ENCODE peak calls at places on chromosomes 7 and 10, in five cellular contexts. N is sigmoid colon, M is esophagus muscularis mucosa, S is K562, Z is GM12878. E is an unnamed sample.

GRCh38 chr10:70902659-70903261 is 14.4 kb upstream of the PCBD1 start:
- DNase-seq in N (no peak), M (no peak), S (peak), Z (no peak), E (no peak)

GRCh38 chr10:114768394-114768786 is 53.2 kb upstream of the FHIP2A start:
- DNase-seq in N (no peak), M (no peak), S (no peak), Z (no peak), E (no peak)

GRCh38 chr10:13961096-13961495 is 369.6 kb downstream of the FRMD4A start:
- DNase-seq in N (peak), M (no peak), S (no peak), Z (no peak), E (no peak)

GRCh38 chr7:155357573-155358041 is 59.9 kb downstream of the INSIG1 start:
- DNase-seq in N (no peak), M (no peak), S (no peak), Z (no peak), E (no peak)

GRCh38 chr10:87817291-87817872 is 644 bp downstream of the ATAD1 start:
- DNase-seq in N (no peak), M (no peak), S (peak), Z (no peak), E (no peak)

GRCh38 chr10:11551915-11552602 is 59.4 kb downstream of the USP6NL start:
- DNase-seq in N (no peak), M (no peak), S (peak), Z (no peak), E (no peak)

GRCh38 chr10:101046332-101047238 is 15.2 kb upstream of the KAZALD1 start:
- DNase-seq in N (no peak), M (no peak), S (no peak), Z (no peak), E (no peak)

GRCh38 chr7:99848420-99849216 is 20.8 kb downstream of the CYP3A43 start:
- DNase-seq in N (no peak), M (peak), S (peak), Z (no peak), E (no peak)

GRCh38 chr10:37865957-37866671 is 8.7 kb upstream of the ZNF248 start:
- DNase-seq in N (no peak), M (no peak), S (no peak), Z (no peak), E (no peak)

GRCh38 chr7:129225931-129226572 is 1.2 kb downstream of the AHCYL2 start:
- DNase-seq in N (no peak), M (no peak), S (no peak), Z (no peak), E (no peak)

GRCh38 chr10:114281006-114281405 is 42.0 kb downstream of the VWA2 start:
- DNase-seq in N (no peak), M (no peak), S (no peak), Z (no peak), E (no peak)

GRCh38 chr7:92841192-92841591 is 4.8 kb upstream of the CDK6 start:
- DNase-seq in N (no peak), M (no peak), S (no peak), Z (no peak), E (no peak)

GRCh38 chr10:49592726-49593563 is 17.2 kb upstream of the SLC18A3 start:
- DNase-seq in N (no peak), M (peak), S (peak), Z (peak), E (peak)

GRCh38 chr7:141731476-141732149 is 6.5 kb upstream of the SSBP1 start:
- DNase-seq in N (no peak), M (no peak), S (no peak), Z (no peak), E (no peak)

GRCh38 chr7:35035511-35035921 is 1.8 kb downstream of the DPY19L1 start:
- DNase-seq in N (no peak), M (peak), S (peak), Z (no peak), E (no peak)

GRCh38 chr7:22442187-22442886 is 57.7 kb downstream of the STEAP1B start:
- DNase-seq in N (no peak), M (peak), S (no peak), Z (no peak), E (no peak)

GRCh38 chr7:47470567-47471357 is 111.1 kb downstream of the TNS3 start:
- DNase-seq in N (no peak), M (no peak), S (no peak), Z (no peak), E (no peak)

GRCh38 chr10:92207061-92207460 is 83.8 kb downstream of the CPEB3 start:
- DNase-seq in N (no peak), M (no peak), S (no peak), Z (no peak), E (no peak)

GRCh38 chr7:126700807-126701604 is 551.7 kb downstream of the GRM8 start:
- DNase-seq in N (no peak), M (no peak), S (peak), Z (peak), E (no peak)

GRCh38 chr7:15397159-15397550 is 164.7 kb downstream of the AGMO start:
- DNase-seq in N (no peak), M (no peak), S (no peak), Z (no peak), E (no peak)

DNA sequence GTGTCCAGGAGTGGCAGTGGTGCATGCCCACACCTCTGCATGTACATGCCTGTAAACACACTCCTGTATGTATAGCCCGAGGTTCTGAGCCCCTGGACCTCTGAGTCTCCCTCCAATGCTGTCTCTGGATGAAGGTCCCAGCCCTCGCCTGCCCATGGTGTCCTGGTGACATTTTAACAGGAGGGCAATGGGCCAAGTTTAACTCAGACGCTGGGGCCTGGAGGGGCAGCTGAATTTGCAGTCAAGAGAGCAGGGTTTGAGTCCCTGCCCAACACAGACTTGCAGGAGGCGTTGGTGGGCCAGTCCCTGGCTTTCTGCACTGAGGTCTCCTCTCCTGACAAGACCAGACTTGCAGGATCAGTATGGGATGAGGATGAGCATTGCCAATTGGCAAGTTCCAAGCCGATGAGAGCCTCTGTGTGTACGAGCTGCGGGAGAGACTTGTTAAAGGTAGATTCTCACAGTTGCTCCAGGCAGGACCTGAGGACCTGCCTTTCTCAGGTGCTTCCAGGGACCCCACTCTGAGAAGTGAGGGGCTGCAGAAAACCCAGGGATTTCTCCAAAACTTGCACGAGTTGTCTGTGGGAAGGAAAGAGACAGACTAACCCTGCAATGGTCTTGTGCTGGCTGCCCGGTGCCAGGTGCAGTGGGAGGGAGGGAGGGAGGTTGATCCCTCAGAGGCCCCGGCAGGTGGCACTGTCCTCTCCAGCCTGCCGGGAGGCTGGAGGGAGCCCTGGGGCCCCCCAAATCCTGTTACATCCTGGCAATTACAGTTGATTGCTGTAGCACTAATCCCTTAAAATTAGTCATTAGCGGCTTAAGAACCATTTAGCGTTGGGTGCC is 142.0 kb downstream of the ELFN1 start:
- DNase-seq in N (peak), M (peak), S (no peak), Z (no peak), E (no peak)
- TF ChIP-seq POLR2A in N (no peak), M (no peak), S (no peak), Z (no peak), E (no peak)

DNA sequence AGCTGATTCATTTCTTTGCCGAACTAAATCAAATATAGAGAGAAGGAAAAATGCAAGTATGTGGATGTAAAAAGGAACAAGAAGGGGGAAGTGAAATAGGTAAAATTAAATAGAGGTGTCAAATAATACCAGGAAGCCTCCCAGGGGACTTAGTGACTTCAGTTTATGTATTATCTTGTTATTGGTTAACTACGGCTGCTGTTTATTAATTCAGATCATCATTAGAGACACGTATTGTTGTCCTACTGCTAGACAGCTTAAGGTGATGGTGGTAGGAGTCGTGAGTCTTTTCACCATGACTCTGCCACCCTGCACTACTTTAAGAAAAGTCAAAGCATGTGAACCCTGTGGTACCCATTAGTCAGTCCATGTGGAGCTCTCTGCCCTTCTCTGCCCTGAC is 289.1 kb downstream of the PRKG1 start:
- DNase-seq in N (no peak), M (no peak), S (no peak), Z (no peak), E (no peak)
- TF ChIP-seq POLR2AphosphoS5 in N (no peak), M (no peak), S (no peak), Z (no peak), E (no peak)

GRCh38 chr10:31961675-31962074 is 33.0 kb upstream of the ARHGAP12 start:
- DNase-seq in N (no peak), M (no peak), S (no peak), Z (no peak), E (no peak)
- H3K4me3 ChIP-seq in N (no peak), M (no peak), S (no peak), Z (no peak), E (no peak)

GRCh38 chr7:74412603-74413002 is 41.1 kb upstream of the GTF2IRD1 start:
- DNase-seq in N (no peak), M (no peak), S (peak), Z (no peak), E (no peak)
- TF ChIP-seq POLR2A in N (no peak), M (no peak), S (no peak), Z (no peak), E (no peak)

DNA sequence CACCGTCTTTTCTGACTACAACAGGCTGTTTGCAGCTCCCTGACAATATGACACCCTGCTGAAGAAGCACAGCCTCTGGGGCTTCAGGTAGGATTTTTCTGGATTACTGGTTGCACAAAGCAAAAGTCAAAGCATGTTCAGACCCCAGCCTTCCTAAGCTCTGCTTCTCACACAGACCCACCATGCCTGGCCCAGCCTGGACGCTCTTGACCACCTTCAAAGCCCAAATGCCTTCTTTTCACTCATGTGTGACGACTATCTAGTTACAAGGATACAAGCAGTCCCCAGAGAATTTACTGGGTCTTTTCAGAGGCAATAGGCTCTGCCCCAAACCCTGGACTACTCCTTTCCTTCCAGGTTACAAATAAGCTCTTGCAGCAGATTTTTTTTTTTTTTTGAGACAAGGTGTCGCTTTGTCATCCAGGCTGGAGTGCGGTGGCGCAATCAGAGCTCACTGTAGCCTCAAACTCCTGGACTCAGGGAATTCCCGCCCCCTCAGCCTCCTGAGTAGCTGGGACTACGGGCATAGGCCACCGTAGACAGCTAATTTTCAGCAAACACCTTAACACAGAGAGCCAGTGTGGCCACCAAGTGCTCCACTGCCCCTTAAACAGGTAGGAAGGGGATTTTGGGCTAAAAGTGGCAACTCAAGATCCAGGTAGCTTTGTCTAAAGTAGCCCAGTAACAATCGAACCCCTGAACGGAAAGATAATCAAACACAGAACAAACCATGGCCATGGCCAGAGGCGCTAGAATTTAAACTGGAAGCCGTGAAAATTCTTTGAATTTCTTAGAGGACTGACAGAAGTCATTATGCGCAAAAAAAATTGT is 16.2 kb downstream of the SVIL start:
- DNase-seq in N (peak), M (no peak), S (no peak), Z (no peak), E (no peak)
- TF ChIP-seq POLR2AphosphoS5 in N (no peak), M (peak), S (no peak), Z (no peak), E (no peak)

GRCh38 chr7:74134117-74134539 is 40.0 kb upstream of the EIF4H start:
- DNase-seq in N (no peak), M (no peak), S (no peak), Z (no peak), E (no peak)

GRCh38 chr7:74126220-74126880 is 42.7 kb downstream of the LIMK1 start:
- DNase-seq in N (no peak), M (no peak), S (no peak), Z (no peak), E (no peak)

DNA sequence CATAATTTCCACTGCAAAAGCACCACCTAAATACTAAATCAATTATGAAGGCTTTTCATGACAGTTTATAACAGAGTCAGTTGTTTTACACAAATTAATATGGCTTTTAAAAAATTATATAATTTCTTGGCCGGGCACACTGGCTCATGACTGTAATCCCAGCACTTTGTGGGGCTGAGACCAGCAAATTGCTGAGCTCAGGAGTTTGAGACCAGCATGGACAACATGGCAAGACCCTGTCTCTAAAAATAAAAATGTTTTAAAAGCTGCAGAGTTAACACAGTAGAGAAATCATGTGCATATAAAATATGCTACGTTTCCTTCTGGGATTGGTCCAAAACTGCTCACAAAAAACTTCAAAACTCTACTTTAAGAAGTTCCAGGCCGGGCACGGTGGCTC is 43.6 kb upstream of the EIF4H start:
- DNase-seq in N (no peak), M (no peak), S (no peak), Z (no peak), E (no peak)
- H3K4me3 ChIP-seq in N (no peak), M (no peak), S (no peak), Z (no peak), E (no peak)

DNA sequence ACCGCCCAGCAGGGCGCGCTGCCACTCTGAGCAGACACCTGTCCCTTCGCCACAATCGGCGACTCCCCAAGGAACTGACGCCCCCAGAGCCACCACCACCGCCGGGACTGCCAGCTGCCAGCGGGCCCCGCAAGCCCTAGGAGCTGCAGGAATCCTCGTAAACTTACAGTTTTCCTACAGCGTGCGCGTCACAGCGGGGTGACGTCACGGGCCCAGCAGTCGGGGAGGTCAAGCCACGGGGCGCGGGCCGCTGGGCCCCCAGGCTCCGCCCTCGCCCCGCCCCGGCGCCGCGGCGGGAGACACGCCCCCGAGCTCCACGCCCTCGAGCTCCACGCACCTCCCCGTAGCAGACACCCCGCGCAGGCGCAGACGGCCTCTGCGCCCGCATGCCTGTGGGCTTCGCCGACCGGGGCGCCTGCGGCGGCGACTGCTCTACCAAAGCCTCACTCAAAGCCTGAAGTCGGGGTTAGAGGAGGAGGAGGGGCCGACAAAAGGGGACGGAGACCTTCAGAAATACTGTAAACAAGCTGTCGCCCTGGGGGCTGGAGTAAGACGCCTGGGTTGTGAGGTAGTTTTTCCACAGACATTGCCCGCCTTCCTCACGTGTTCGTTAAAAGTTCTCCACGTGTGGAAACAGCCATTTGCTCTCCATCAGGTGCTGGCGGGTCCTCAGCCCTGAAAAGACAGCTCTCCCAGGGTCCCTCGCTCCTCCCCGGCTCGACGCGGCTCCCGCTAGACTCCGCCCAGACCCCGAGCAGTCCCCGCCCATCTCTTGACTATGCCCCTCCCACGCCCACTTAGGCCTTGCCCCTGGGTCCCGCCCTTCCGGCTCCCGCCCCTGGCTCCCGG is at the start of gene ZNF438:
- DNase-seq in N (peak), M (peak), S (peak), Z (peak), E (peak)
- TF ChIP-seq POLR2A in N (peak), M (peak), S (peak), Z (peak), E (peak)

GRCh38 chr10:113113241-113113640 is 163.2 kb downstream of the TCF7L2 start:
- DNase-seq in N (no peak), M (no peak), S (no peak), Z (no peak), E (no peak)
- TF ChIP-seq POLR2AphosphoS5 in N (no peak), M (no peak), S (no peak), Z (no peak), E (no peak)

GRCh38 chr7:54992876-54993490 is 25.8 kb upstream of the EGFR start:
- DNase-seq in N (no peak), M (peak), S (no peak), Z (no peak), E (no peak)

GRCh38 chr7:54991341-54991740 is 27.5 kb upstream of the EGFR start:
- DNase-seq in N (no peak), M (peak), S (no peak), Z (no peak), E (no peak)

GRCh38 chr7:54996391-54996790 is 22.4 kb upstream of the EGFR start:
- DNase-seq in N (no peak), M (no peak), S (no peak), Z (no peak), E (no peak)

GRCh38 chr7:54995631-54996340 is 23.0 kb upstream of the EGFR start:
- DNase-seq in N (no peak), M (peak), S (no peak), Z (peak), E (no peak)

GRCh38 chr7:54995166-54995565 is 23.7 kb upstream of the EGFR start:
- DNase-seq in N (no peak), M (peak), S (no peak), Z (no peak), E (no peak)
- H3K4me3 ChIP-seq in N (no peak), M (no peak), S (no peak), Z (no peak), E (no peak)